ENCODE peak calls at places on chromosome 19, in four cellular contexts. G is epithelial cell of esophagus, T is mucosa of gallbladder, B is adipocyte. V is an unnamed sample.

GRCh38 chr19:29831041-29831548 is 19.3 kb downstream of the CCNE1 start:
- DNase-seq in G (peak; percentile 88), T (no peak), B (no peak), V (peak; percentile 15)

GRCh38 chr19:33376931-33377557 is 3.5 kb downstream of the CEBPG start:
- DNase-seq in G (peak; percentile 93), T (no peak), B (no peak), V (peak; percentile 32)

GRCh38 chr19:15300533-15301194 is 31.7 kb downstream of the BRD4 start:
- DNase-seq in G (peak; percentile 50), T (no peak), B (peak; percentile 76), V (no peak)

GRCh38 chr19:39293394-39293793 is 2.8 kb upstream of the IFNL1 start:
- DNase-seq in G (no peak), T (no peak), B (no peak), V (no peak)

GRCh38 chr19:29328586-29328985 is 115.6 kb upstream of the UQCRFS1 start:
- DNase-seq in G (no peak), T (no peak), B (no peak), V (no peak)

GRCh38 chr19:6062274-6062673 is 48.0 kb downstream of the RFX2 start:
- DNase-seq in G (no peak), T (peak; percentile 57), B (no peak), V (no peak)

GRCh38 chr19:7781157-7781556 is 18.1 kb downstream of the CLEC4M start:
- DNase-seq in G (no peak), T (no peak), B (no peak), V (peak; percentile 26)

GRCh38 chr19:33416307-33417215 is 43.1 kb downstream of the CEBPG start:
- DNase-seq in G (peak; percentile 77), T (peak; percentile 51), B (peak; percentile 63), V (peak; percentile 42)

GRCh38 chr19:49997709-49998108 is 27.5 kb downstream of the VRK3 start:
- DNase-seq in G (peak; percentile 32), T (no peak), B (peak; percentile 22), V (peak; percentile 29)

GRCh38 chr19:51489113-51489512 is 10.8 kb downstream of the CEACAM18 start:
- DNase-seq in G (no peak), T (no peak), B (no peak), V (no peak)

GRCh38 chr19:49428547-49429451 is 3.6 kb downstream of the GFY start:
- DNase-seq in G (no peak), T (no peak), B (no peak), V (no peak)

GRCh38 chr19:42497492-42498226 is 30.6 kb downstream of the CEACAM1 start:
- DNase-seq in G (no peak), T (peak; percentile 58), B (no peak), V (peak; percentile 76)

GRCh38 chr19:51440052-51440451 is 18.2 kb downstream of the SIGLEC8 start:
- DNase-seq in G (no peak), T (no peak), B (no peak), V (no peak)

GRCh38 chr19:45352471-45352870 is 11.9 kb downstream of the KLC3 start:
- DNase-seq in G (no peak), T (no peak), B (no peak), V (no peak)

GRCh38 chr19:9792191-9793050 is 23.9 kb upstream of the ZNF846 start:
- DNase-seq in G (peak; percentile 98), T (peak; percentile 92), B (peak; percentile 98), V (peak; percentile 81)

GRCh38 chr19:1316466-1316865 is 30.8 kb downstream of the EFNA2 start:
- DNase-seq in G (no peak), T (no peak), B (no peak), V (no peak)

GRCh38 chr19:1421958-1422305 is 14.5 kb downstream of the DAZAP1 start:
- DNase-seq in G (no peak), T (no peak), B (no peak), V (no peak)

GRCh38 chr19:55443045-55443823 is at the start of gene SHISA7:
- DNase-seq in G (no peak), T (no peak), B (no peak), V (no peak)

GRCh38 chr19:32129141-32129540 is 216.3 kb upstream of the ZNF507 start:
- DNase-seq in G (no peak), T (peak; percentile 12), B (no peak), V (no peak)

GRCh38 chr19:10544242-10544752 is 593 bp downstream of the ATG4D start:
- DNase-seq in G (no peak), T (peak; percentile 18), B (peak; percentile 33), V (no peak)

GRCh38 chr19:17526922-17527321 is 15.5 kb downstream of the PGLS start:
- DNase-seq in G (no peak), T (no peak), B (no peak), V (no peak)

GRCh38 chr19:33193864-33194362 is at the start of gene LRP3:
- DNase-seq in G (peak; percentile 32), T (no peak), B (peak; percentile 81), V (no peak)

GRCh38 chr19:33273881-33274662 is 28.3 kb downstream of the CEBPA start:
- DNase-seq in G (peak; percentile 85), T (peak; percentile 75), B (peak; percentile 71), V (peak; percentile 51)

V was measured in renal cortical epithelial cell.